ENCODE peak calls at places on chromosomes 12 and 14, in five cellular contexts. C is lung, R is lower leg skin, J is lower lobe of right lung, L is HepG2. Z is an unnamed sample.

GRCh38 chr12:24931666-24932405 is 17.1 kb downstream of the BCAT1 start:
- DNase-seq in L (no peak), J (no peak), C (no peak), R (no peak), Z (no peak)

GRCh38 chr12:59803735-59804134 is 207.9 kb downstream of the SLC16A7 start:
- DNase-seq in L (no peak), C (no peak), R (no peak), J (no peak), Z (no peak)

GRCh38 chr14:100065942-100066574 is 836 bp downstream of the EVL start:
- DNase-seq in C (no peak), R (no peak), J (no peak), L (no peak), Z (no peak)

GRCh38 chr14:93564918-93565317 is 134.2 kb downstream of the UNC79 start:
- DNase-seq in R (no peak), C (no peak), L (no peak), J (no peak), Z (no peak)

GRCh38 chr14:90536092-90536491 is 139.3 kb downstream of the CALM1 start:
- DNase-seq in C (no peak), L (no peak), R (no peak), J (peak), Z (no peak)

GRCh38 chr12:13299457-13299856 is 102.9 kb downstream of the EMP1 start:
- DNase-seq in L (no peak), J (no peak), C (no peak), R (no peak), Z (no peak)

GRCh38 chr14:105467249-105467941 is 7.2 kb upstream of the CRIP2 start:
- DNase-seq in C (no peak), J (no peak), L (no peak), R (no peak), Z (no peak)

GRCh38 chr14:77565289-77566081 is 51.0 kb downstream of the SPTLC2 start:
- DNase-seq in C (no peak), R (no peak), J (no peak), L (no peak), Z (no peak)

GRCh38 chr12:1115471-1116242 is 124.6 kb downstream of the ERC1 start:
- DNase-seq in J (no peak), R (no peak), C (no peak), L (no peak), Z (no peak)

GRCh38 chr12:116370004-116370404 is 92.5 kb upstream of the MED13L start:
- DNase-seq in R (no peak), C (no peak), J (no peak), L (no peak), Z (no peak)

GRCh38 chr12:111673503-111673902 is 12.3 kb downstream of the BRAP start:
- DNase-seq in R (no peak), C (no peak), J (no peak), L (peak), Z (no peak)

GRCh38 chr14:93185333-93185688 is 194 bp downstream of the LYSET start:
- DNase-seq in R (no peak), L (no peak), J (no peak), C (no peak), Z (no peak)

GRCh38 chr14:96455588-96455987 is 46.6 kb upstream of the PAPOLA start:
- DNase-seq in J (no peak), C (no peak), R (no peak), L (no peak), Z (no peak)

GRCh38 chr14:94823556-94824341 is 53.8 kb upstream of the GSC start:
- DNase-seq in C (no peak), R (no peak), J (no peak), L (peak), Z (no peak)

GRCh38 chr14:68741839-68742470 is 50.9 kb downstream of the ZFP36L1 start:
- DNase-seq in L (no peak), R (no peak), C (no peak), J (no peak), Z (no peak)

GRCh38 chr12:132078190-132078589 is 65.9 kb downstream of the DDX51 start:
- DNase-seq in J (no peak), R (peak), C (no peak), L (no peak), Z (no peak)

GRCh38 chr12:128932521-128932920 is 79.2 kb downstream of the GLT1D1 start:
- DNase-seq in C (no peak), J (no peak), L (no peak), R (peak), Z (no peak)

GRCh38 chr14:104886690-104887622 is 21.9 kb downstream of the CEP170B start:
- DNase-seq in J (peak), L (no peak), C (no peak), R (no peak), Z (no peak)

GRCh38 chr14:91858536-91859275 is 8.6 kb downstream of the TC2N start:
- DNase-seq in L (peak), R (no peak), J (no peak), C (no peak), Z (no peak)

GRCh38 chr12:58918475-58918874 is 1.8 kb downstream of the LRIG3 start:
- DNase-seq in J (no peak), C (no peak), L (no peak), R (no peak), Z (no peak)

GRCh38 chr14:95265106-95266094 is 54.3 kb downstream of the CLMN start:
- DNase-seq in R (peak), C (peak), L (peak), J (no peak), Z (peak)

GRCh38 chr12:69101505-69101904 is 137.9 kb upstream of the CPSF6 start:
- DNase-seq in L (peak), C (peak), R (no peak), J (no peak), Z (no peak)

GRCh38 chr14:52694761-52695480 is 437 bp downstream of the ERO1A start:
- DNase-seq in R (no peak), L (peak), J (peak), C (peak), Z (no peak)

GRCh38 chr14:44778562-44778961 is 183.2 kb downstream of the KLHL28 start:
- DNase-seq in R (no peak), L (no peak), C (no peak), J (no peak), Z (no peak)

GRCh38 chr12:4225571-4225970 is 48.0 kb upstream of the CCND2 start:
- DNase-seq in J (no peak), L (no peak), R (no peak), C (no peak), Z (peak)

GRCh38 chr12:25583545-25583944 is 30.5 kb upstream of the LMNTD1 start:
- DNase-seq in R (no peak), C (no peak), L (no peak), J (no peak), Z (no peak)

GRCh38 chr14:53786045-53786444 is 170.6 kb downstream of the BMP4 start:
- DNase-seq in L (no peak), R (no peak), J (no peak), C (no peak), Z (no peak)

GRCh38 chr12:40146800-40147797 is 41.2 kb upstream of the SLC2A13 start:
- DNase-seq in J (no peak), L (no peak), R (no peak), C (no peak), Z (peak)

GRCh38 chr12:67804168-67804567 is 155.6 kb downstream of the DYRK2 start:
- DNase-seq in R (no peak), L (no peak), C (no peak), J (no peak), Z (no peak)

GRCh38 chr14:75961662-75962061 is 20.1 kb downstream of the TGFB3 start:
- DNase-seq in L (no peak), J (no peak), R (no peak), C (no peak), Z (no peak)

GRCh38 chr12:15322164-15323054 is at the start of gene PTPRO:
- DNase-seq in L (no peak), R (no peak), J (no peak), C (no peak), Z (no peak)

GRCh38 chr12:13661005-13661887 is 320.2 kb downstream of the GRIN2B start:
- DNase-seq in L (peak), J (no peak), C (peak), R (no peak), Z (no peak)

GRCh38 chr12:70721958-70722357 is 84.7 kb upstream of the PTPRB start:
- DNase-seq in R (no peak), C (no peak), J (no peak), L (no peak), Z (no peak)

GRCh38 chr12:70719672-70720420 is 82.6 kb upstream of the PTPRB start:
- DNase-seq in R (no peak), C (no peak), J (peak), L (peak), Z (no peak)

GRCh38 chr12:70722584-70723343 is 85.5 kb upstream of the PTPRB start:
- DNase-seq in L (no peak), C (no peak), J (no peak), R (no peak), Z (no peak)

GRCh38 chr12:70721216-70721615 is 84.0 kb upstream of the PTPRB start:
- DNase-seq in R (no peak), L (no peak), J (no peak), C (no peak), Z (no peak)

DNA sequence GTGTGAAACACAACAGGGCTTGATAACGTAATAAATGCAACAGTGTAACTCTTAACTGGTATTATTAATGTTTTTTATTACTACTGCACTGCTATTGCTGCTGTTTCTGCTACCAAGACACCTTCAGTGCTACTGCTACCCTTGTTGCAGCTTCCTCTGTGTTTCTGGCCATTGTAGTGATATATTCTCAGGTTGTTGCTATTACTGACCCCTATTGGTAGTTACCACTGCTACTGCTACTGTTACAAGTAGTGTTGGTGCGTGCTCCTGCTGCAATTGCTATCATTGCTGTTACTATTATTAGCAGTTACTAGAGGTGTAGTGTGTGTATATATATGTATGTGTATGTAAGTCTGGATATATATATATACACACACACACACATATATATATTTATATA is 87.2 kb upstream of the PTPRB start:
- DNase-seq in L (no peak), C (no peak), J (no peak), R (no peak), Z (no peak)
- TF ChIP-seq CTCF in L (no peak), C (no peak), J (peak), R (no peak), Z (no peak)

GRCh38 chr12:127355061-127355820 is 911.7 kb upstream of the TMEM132C start:
- DNase-seq in J (no peak), R (no peak), C (no peak), L (no peak), Z (no peak)
- TF ChIP-seq CTCF in J (peak), R (no peak), C (no peak), L (peak), Z (no peak)

DNA sequence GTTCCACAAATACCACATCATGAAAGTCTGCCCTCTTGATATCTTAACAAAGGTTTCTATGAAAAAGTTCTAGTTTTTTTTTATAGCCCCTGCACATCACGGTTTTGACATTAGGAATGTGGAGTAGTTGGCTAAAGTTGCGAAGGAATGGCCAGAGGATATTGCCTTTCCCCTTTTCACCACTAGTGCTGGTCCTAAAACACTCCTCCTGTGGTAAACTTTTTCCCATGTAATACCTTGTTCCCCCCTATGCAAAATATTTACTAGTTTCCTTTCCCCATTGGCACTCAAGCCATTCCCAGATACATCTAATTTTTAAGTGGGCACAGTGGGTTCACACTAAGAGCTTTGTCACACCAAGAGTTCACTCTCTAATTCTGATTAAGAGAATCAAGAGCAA is 33.4 kb downstream of the R3HDM2 start:
- DNase-seq in J (no peak), C (no peak), R (no peak), L (no peak), Z (no peak)
- TF ChIP-seq CTCF in J (no peak), C (no peak), R (no peak), L (no peak), Z (no peak)

DNA sequence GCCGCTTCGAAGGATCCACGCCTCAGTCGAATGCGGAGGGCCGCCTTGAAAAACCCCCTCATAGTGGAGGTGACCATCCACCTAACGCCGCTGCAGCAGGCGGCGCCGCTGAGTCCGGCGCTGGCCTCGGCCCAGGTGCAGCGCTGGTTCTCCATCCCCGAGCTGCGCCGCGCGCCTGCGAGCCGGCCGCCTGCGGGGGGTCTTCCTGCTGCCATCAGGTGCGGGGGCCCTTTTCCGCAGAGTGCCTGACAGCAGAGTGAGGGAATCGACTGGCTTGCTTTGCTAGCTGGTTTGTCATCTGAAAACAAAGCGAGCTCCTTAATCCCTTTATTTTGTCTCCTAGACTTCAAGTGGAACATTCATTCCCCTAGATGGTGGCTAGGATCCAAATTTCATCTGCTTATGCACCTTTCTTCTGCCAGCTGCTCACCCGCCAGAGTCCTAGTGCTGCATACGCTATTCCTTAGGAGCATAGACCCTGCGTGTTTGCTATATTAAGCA is 10.4 kb upstream of the DNAL1 start:
- DNase-seq in J (peak), R (no peak), L (no peak), C (peak), Z (no peak)
- TF ChIP-seq CTCF in J (no peak), R (no peak), L (no peak), C (peak), Z (no peak)

DNA sequence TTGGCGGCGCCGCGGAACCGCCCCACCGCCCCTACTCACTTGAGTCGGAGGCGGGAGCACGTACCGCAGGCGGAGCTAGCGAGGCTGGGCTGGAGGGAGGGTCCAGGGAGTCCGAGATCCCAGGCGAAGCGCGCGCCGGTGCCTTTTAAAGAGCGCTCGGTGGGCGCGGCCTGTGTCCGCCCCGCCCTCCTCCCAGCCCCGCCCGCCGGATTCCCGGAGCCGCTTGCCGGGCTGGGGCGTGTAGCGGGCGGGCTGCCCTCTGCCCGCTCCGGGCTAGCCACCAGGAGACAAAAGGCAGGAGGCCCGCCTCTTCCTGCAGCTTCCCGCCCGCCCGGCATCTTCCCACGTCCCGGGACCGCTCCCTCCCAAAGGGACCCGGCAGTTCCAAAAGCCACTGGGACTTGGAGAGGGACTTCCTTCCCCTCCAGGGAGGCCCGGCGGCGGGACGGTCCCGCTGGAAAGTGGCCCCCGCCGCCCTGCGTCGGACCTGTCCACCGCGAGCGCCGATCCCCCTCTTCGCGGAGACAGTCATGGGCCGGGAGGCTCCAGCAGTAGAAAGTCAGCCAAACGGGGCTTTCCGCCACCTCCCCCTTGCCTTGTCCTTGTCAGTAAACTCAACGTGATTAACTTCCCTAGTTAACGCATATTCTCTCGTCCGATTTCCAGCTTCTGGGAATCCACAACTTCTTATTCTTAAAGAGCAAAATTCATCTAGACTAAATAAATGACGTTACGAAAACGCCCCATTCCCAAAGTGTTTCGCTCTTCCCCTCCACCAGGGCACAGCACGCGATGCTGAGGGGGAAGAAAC is at the start of gene CSRP2:
- DNase-seq in C (peak), R (peak), L (peak), J (peak), Z (peak)
- TF ChIP-seq CTCF in C (no peak), R (no peak), L (no peak), J (peak), Z (no peak)

DNA sequence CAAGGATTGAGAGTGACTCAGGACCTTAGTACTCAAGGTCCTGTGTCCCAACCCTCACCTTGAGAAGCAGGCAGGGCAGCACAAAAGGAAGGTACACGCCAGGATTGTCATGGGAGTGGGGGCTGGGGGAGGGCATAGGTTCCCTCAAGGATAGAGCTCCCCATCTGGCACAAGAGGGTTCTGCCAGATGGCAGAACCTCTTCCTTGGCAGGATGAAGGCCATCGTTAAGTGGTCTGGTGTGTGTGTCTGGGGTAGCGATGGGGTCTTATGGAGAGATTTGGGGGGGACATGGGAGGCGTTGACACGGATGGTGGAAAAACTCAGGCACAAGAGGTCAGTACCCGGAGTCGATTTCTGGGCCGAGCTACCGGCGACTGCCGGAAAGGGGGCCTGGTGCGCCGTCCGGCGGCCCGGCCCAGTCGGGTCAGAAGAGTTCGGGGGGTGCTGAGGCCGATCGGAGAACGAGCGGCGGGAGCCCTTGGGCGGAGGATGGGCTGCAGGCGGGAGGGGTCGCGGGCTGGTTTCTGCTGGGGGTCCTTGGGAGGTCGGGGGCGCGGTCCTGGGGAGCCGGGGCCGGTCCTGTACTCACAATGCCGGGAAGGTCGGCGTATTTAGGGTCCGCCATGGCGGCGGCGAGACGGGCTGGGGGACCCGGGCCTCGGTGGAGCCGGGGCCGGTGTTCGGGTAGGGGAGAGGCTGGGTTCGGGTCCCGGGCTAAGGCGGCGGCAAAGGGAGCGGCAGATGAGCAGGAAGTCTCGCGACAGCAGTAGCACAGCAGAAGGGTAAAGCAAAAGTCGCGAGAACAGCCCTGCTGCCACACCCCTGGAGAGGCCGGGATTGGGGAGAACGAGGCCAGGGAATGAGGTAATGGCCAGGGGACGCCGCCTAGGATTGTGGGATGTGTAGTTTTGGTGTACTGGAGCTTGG is at the start of gene DCTN2:
- DNase-seq in J (peak), L (peak), R (peak), C (peak), Z (peak)
- TF ChIP-seq CTCF in J (no peak), L (no peak), R (no peak), C (no peak), Z (no peak)

Z was measured in coronary artery.